ENCODE peak calls at places on chromosomes 3 and 15, in seven cellular contexts. H is heart right ventricle, Y is fibroblast of mammary gland, E is HTR-8/SVneo, M is skeletal muscle cell, B is SK-N-SH, A is fibroblast of pulmonary artery. C is an unnamed sample.

GRCh38 chr15:83855956-83856355 is 202.0 kb downstream of the ADAMTSL3 start:
- DNase-seq in B (no peak), H (no peak), Y (peak; percentile 66), E (no peak), M (no peak), A (no peak), C (no peak)

GRCh38 chr3:38136272-38136806 is 588 bp downstream of the ACAA1 start:
- DNase-seq in A (peak; percentile 40), M (no peak), Y (peak; percentile 38), B (peak; percentile 59), E (no peak), H (no peak), C (no peak)

GRCh38 chr3:16377196-16377595 is 112.2 kb downstream of the OXNAD1 start:
- DNase-seq in A (no peak), H (no peak), B (no peak), Y (no peak), M (no peak), E (no peak), C (no peak)

GRCh38 chr3:152398495-152398894 is 129.8 kb downstream of the MBNL1 start:
- DNase-seq in Y (no peak), A (no peak), M (no peak), B (no peak), E (no peak), H (no peak), C (no peak)

GRCh38 chr15:63190993-63191392 is 1.6 kb downstream of the RAB8B start:
- DNase-seq in M (no peak), E (no peak), A (no peak), H (no peak), Y (no peak), B (no peak), C (no peak)

GRCh38 chr3:25910997-25911396 is 121.1 kb downstream of the OXSM start:
- DNase-seq in H (no peak), Y (peak; percentile 35), E (no peak), B (no peak), A (peak; percentile 12), M (no peak), C (peak; percentile 18)

GRCh38 chr3:33440328-33440577 is at the start of gene UBP1:
- DNase-seq in A (no peak), H (no peak), E (no peak), M (no peak), B (peak; percentile 96), Y (no peak), C (no peak)

GRCh38 chr3:188817103-188817919 is 354.5 kb upstream of the TPRG1 start:
- DNase-seq in Y (no peak), A (no peak), B (no peak), M (no peak), H (no peak), E (no peak), C (no peak)

GRCh38 chr15:40282870-40283614 is at the start of gene ANKRD63:
- DNase-seq in M (no peak), E (no peak), B (peak; percentile 81), H (no peak), A (no peak), Y (no peak), C (no peak)

GRCh38 chr3:10822708-10823515 is 6.9 kb downstream of the SLC6A11 start:
- DNase-seq in Y (no peak), M (no peak), E (no peak), H (no peak), B (no peak), A (no peak), C (no peak)

GRCh38 chr3:195270350-195271115 is 426 bp downstream of the XXYLT1 start:
- DNase-seq in M (no peak), E (peak; percentile 56), A (peak; percentile 71), Y (peak; percentile 29), H (peak; percentile 66), B (peak; percentile 72), C (peak; percentile 65)

GRCh38 chr15:100940785-100941379 is 21.7 kb downstream of the LRRK1 start:
- DNase-seq in A (no peak), Y (no peak), M (no peak), B (no peak), E (no peak), H (no peak), C (no peak)

GRCh38 chr15:25238716-25239470 is 199.9 kb downstream of the UBE3A start:
- DNase-seq in E (no peak), A (no peak), B (no peak), Y (no peak), H (no peak), M (no peak), C (no peak)

GRCh38 chr3:117443014-117443413 is 733.4 kb downstream of the TUSC7 start:
- DNase-seq in B (no peak), H (no peak), Y (peak; percentile 11), A (peak; percentile 54), M (no peak), E (no peak), C (no peak)

C was measured in neural crest cell.